ENCODE peak calls at places on chromosomes 4 and X, in six cellular contexts. A is stomach, V is fibroblast of villous mesenchyme, Z is HCT116, R is cardiac fibroblast, J is dorsolateral prefrontal cortex. N is an unnamed sample.

GRCh38 chr4:6115342-6115741 is 85.0 kb downstream of the JAKMIP1 start:
- DNase-seq in R (no peak), Z (no peak), J (no peak), A (peak; percentile 17), V (no peak), N (no peak)

GRCh38 chr4:77819409-77819835 is 254 bp upstream of the CNOT6L start:
- DNase-seq in A (no peak), R (no peak), V (peak; percentile 14), J (no peak), Z (no peak), N (no peak)

GRCh38 chr4:15239866-15240265 is 188.0 kb upstream of the C1QTNF7 start:
- DNase-seq in V (peak; percentile 82), A (no peak), R (peak; percentile 74), J (no peak), Z (no peak), N (no peak)

GRCh38 chr4:140427104-140427918 is at the start of gene CLGN:
- DNase-seq in A (peak; percentile 62), V (peak; percentile 61), J (peak; percentile 38), Z (peak; percentile 45), R (peak; percentile 43), N (no peak)

GRCh38 chrX:136209016-136209738 is 42.0 kb downstream of the MAP7D3 start:
- DNase-seq in V (peak; percentile 69), J (no peak), A (peak; percentile 44), R (peak; percentile 73), Z (no peak), N (no peak)

GRCh38 chrX:109926118-109926517 is 76.8 kb upstream of the TMEM164 start:
- DNase-seq in V (no peak), A (no peak), J (no peak), R (no peak), Z (no peak), N (no peak)

GRCh38 chr4:11418610-11419009 is 10.1 kb downstream of the HS3ST1 start:
- DNase-seq in Z (no peak), J (no peak), V (no peak), R (no peak), A (no peak), N (no peak)

GRCh38 chr4:35525192-35525978 is 718.9 kb downstream of the ARAP2 start:
- DNase-seq in Z (no peak), V (no peak), R (no peak), J (peak; percentile 28), A (no peak), N (no peak)

GRCh38 chr4:126358041-126358440 is 1043.3 kb downstream of the FAT4 start:
- DNase-seq in J (no peak), V (no peak), Z (no peak), A (no peak), R (no peak), N (no peak)

GRCh38 chr4:96509039-96509741 is 669.3 kb downstream of the PDHA2 start:
- DNase-seq in Z (no peak), V (no peak), A (no peak), J (no peak), R (no peak), N (no peak)

GRCh38 chr4:139619644-139620043 is 46.0 kb upstream of the MGST2 start:
- DNase-seq in R (peak; percentile 53), J (no peak), Z (no peak), A (no peak), V (no peak), N (no peak)

GRCh38 chr4:153464068-153464467 is 2.1 kb upstream of the TMEM131L start:
- DNase-seq in V (no peak), J (no peak), R (peak; percentile 21), Z (no peak), A (no peak), N (no peak)

GRCh38 chr4:149910604-149911367 is 95.1 kb upstream of the IQCM start:
- DNase-seq in V (peak; percentile 21), J (no peak), A (no peak), Z (no peak), R (peak; percentile 12), N (no peak)

GRCh38 chr4:6785572-6785925 is 3.0 kb downstream of the KIAA0232 start:
- DNase-seq in V (no peak), Z (no peak), R (no peak), A (no peak), J (no peak), N (no peak)

GRCh38 chrX:121781991-121782390 is 734.6 kb downstream of the GLUD2 start:
- DNase-seq in A (no peak), R (no peak), V (no peak), J (no peak), Z (no peak), N (no peak)

GRCh38 chr4:83947811-83948210 is 411.9 kb downstream of the GPAT3 start:
- DNase-seq in A (no peak), J (no peak), Z (no peak), R (no peak), V (no peak), N (no peak)

GRCh38 chr4:41880022-41880837 is 55.0 kb upstream of the TMEM33 start:
- DNase-seq in V (no peak), J (no peak), Z (no peak), A (no peak), R (no peak), N (no peak)

DNA sequence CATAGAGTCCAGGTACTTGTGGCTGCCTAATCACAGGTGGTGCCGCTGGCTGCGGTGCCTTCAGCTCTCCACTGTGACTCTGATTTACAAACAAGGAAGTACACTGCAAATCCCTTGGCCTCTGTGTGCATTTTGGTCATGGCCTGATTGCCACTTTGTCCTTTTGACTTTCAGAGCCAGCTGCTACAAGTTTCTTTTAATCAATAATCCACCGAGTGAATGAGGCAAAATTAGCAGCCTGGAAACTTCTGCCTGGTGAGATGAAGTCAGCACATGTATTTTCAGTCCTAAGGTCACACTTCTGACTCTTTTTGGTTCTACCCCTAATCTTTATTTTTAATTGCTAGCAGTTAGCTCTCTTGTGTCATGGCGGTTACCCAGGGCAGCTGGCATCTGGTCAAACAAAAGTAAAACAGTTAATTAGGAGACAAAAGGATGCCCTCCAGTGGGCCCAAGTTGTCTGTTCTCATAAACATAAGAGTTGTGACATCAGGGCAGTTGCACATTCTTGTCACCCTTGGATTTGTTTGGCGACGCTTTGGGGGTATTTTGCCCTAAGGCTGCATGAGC is 62.3 kb upstream of the LNX1 start:
- DNase-seq in V (peak; percentile 42), A (peak; percentile 82), Z (no peak), R (peak; percentile 31), J (no peak), N (no peak)
- TF ChIP-seq CTCF in V (no peak), A (no peak), Z (peak; percentile 11), R (no peak), J (no peak), N (no peak)

GRCh38 chr4:52783069-52783468 is 31.8 kb upstream of the ERVMER34-1 start:
- DNase-seq in A (no peak), J (no peak), R (no peak), Z (no peak), V (no peak), N (no peak)
- H3K4me3 ChIP-seq in A (no peak overlapping the region), J (no peak overlapping the region), R (no peak overlapping the region), Z (no peak overlapping the region), V (no peak overlapping the region), N (no peak overlapping the region)

DNA sequence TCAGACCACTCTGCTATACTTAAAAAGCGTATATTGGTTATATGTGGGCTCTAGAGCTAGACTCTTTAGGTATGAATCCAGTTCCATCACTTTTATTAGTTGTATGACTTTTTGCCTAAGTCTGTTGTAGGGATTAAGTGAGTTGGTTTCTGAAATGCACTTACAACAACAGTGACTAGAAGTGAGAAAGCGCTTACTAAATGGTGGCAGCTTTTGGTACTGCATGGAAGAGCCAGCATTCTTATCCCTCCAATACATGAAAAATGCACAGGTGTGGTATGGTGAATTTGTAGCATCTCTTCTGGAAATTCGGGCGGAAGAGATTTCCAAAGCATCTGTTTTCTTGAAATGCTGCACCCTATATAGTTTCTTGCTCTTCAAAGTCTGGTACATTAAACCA is 117.1 kb downstream of the SPANXA1 start:
- DNase-seq in R (no peak), J (no peak), Z (no peak), V (no peak), A (no peak), N (no peak)
- TF ChIP-seq CTCF in R (peak; percentile 22), J (no peak), Z (no peak), V (no peak), A (no peak), N (no peak)

GRCh38 chrX:21658746-21659145 is 616 bp upstream of the KLHL34 start:
- DNase-seq in V (no peak), R (no peak), A (no peak), Z (no peak), J (no peak), N (no peak)
- H3K4me3 ChIP-seq in V (no peak overlapping the region), R (no peak overlapping the region), A (peak overlapping the region; percentile 33), Z (no peak overlapping the region), J (no peak overlapping the region), N (no peak overlapping the region)

GRCh38 chrX:131366387-131366786 is 77.3 kb upstream of the IGSF1 start:
- DNase-seq in R (no peak), Z (no peak), J (no peak), A (no peak), V (peak; percentile 5), N (no peak)
- TF ChIP-seq CTCF in R (no peak), Z (no peak), J (no peak), A (no peak), V (peak; percentile 7), N (no peak)

DNA sequence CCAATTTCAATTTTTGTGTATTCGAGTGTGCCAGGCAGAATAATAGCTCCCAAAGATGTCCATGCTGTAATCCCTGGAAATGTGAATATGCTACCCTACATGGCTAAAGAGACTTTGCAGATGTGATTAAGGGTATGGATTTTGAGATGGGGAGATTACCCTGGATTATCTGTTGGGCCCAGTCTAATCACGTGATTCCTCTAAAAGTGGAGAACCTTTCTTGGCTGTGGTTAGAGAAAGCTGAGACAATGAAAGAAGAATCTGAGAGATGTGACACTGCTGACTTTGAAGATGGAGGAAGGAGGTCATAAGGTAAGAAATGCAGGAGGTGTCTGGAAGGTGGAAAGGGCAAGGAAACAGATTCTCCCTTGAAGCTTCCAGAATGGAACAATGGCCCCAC is 503.5 kb upstream of the PITX2 start:
- DNase-seq in R (no peak), Z (no peak), J (no peak), V (no peak), A (no peak), N (no peak)
- H3K4me3 ChIP-seq in R (no peak overlapping the region), Z (no peak overlapping the region), J (no peak overlapping the region), V (no peak overlapping the region), A (no peak overlapping the region), N (no peak overlapping the region)

GRCh38 chrX:140572724-140573123 is 67.9 kb upstream of the SOX3 start:
- DNase-seq in Z (no peak), A (peak; percentile 49), R (peak; percentile 15), V (peak; percentile 1), J (peak; percentile 34), N (no peak)
- TF ChIP-seq CTCF in Z (peak; percentile 44), A (no peak), R (peak; percentile 49), V (peak; percentile 34), J (peak; percentile 59), N (peak; percentile 59)

N was measured in AG09309.